ENCODE peak calls at places on chromosomes 16 and 17, in ten cellular contexts. L is left ventricle myocardium inferior; G is PC-3; M is HCT116; T is fibroblast of lung; F is astrocyte of the spinal cord; W is CD8-positive, alpha-beta T cell; Q is SK-N-SH; A is tibial artery; Y is pancreas. X is an unnamed sample.

GRCh38 chr17:3615160-3615870 is 6.1 kb upstream of the TRPV1 start:
- DNase-seq in L (no peak), G (no peak), M (no peak), T (no peak), F (no peak), W (no peak), Q (no peak), A (no peak), Y (no peak), X (no peak)

GRCh38 chr17:1464186-1464585 is 8.2 kb upstream of the CRK start:
- DNase-seq in L (no peak), G (no peak), M (no peak), T (no peak), F (no peak), W (no peak), Q (peak; percentile 20), A (no peak), Y (no peak), X (no peak)

GRCh38 chr17:55702150-55702549 is 20.5 kb downstream of the TMEM100 start:
- DNase-seq in L (no peak), G (no peak), M (no peak), T (peak; percentile 54), F (no peak), W (no peak), Q (no peak), A (no peak), Y (no peak), X (no peak)

GRCh38 chr17:47066841-47067682 is 88.0 kb upstream of the RPRML start:
- DNase-seq in L (peak; percentile 81), G (peak; percentile 89), M (peak; percentile 93), T (peak; percentile 94), F (peak; percentile 91), W (peak; percentile 63), Q (peak; percentile 99), A (peak; percentile 79), Y (peak; percentile 79), X (peak; percentile 73)

GRCh38 chr16:31181102-31181830 is 1.3 kb downstream of the FUS start:
- DNase-seq in L (peak; percentile 36), G (peak; percentile 30), M (no peak), T (peak; percentile 29), F (peak; percentile 26), W (no peak), Q (no peak), A (peak; percentile 52), Y (no peak), X (no peak)

GRCh38 chr17:56795098-56795497 is 38.6 kb downstream of the C17orf67 start:
- DNase-seq in L (no peak), G (no peak), M (no peak), T (no peak), F (no peak), W (no peak), Q (no peak), A (no peak), Y (no peak), X (no peak)

GRCh38 chr17:2455956-2456355 is 55.1 kb upstream of the MNT start:
- DNase-seq in L (no peak), G (no peak), M (no peak), T (no peak), F (no peak), W (no peak), Q (no peak), A (no peak), Y (no peak), X (no peak)

GRCh38 chr16:28502290-28502689 is 4.3 kb downstream of the IL27 start:
- DNase-seq in L (no peak), G (no peak), M (no peak), T (no peak), F (no peak), W (no peak), Q (no peak), A (no peak), Y (no peak), X (no peak)

GRCh38 chr17:74430706-74431567 is 951 bp upstream of the GPRC5C start:
- DNase-seq in L (peak; percentile 83), G (peak; percentile 97), M (peak; percentile 40), T (peak; percentile 27), F (peak; percentile 44), W (no peak), Q (peak; percentile 72), A (peak; percentile 87), Y (peak; percentile 94), X (no peak)

GRCh38 chr17:66925811-66926500 is 38.6 kb upstream of the CACNG4 start:
- DNase-seq in L (no peak), G (no peak), M (no peak), T (no peak), F (no peak), W (no peak), Q (no peak), A (no peak), Y (no peak), X (no peak)

GRCh38 chr17:75844530-75845057 is 390 bp upstream of the UNC13D start:
- DNase-seq in L (no peak), G (peak; percentile 99), M (peak; percentile 85), T (no peak), F (no peak), W (no peak), Q (peak; percentile 83), A (no peak), Y (peak; percentile 85), X (no peak)

DNA sequence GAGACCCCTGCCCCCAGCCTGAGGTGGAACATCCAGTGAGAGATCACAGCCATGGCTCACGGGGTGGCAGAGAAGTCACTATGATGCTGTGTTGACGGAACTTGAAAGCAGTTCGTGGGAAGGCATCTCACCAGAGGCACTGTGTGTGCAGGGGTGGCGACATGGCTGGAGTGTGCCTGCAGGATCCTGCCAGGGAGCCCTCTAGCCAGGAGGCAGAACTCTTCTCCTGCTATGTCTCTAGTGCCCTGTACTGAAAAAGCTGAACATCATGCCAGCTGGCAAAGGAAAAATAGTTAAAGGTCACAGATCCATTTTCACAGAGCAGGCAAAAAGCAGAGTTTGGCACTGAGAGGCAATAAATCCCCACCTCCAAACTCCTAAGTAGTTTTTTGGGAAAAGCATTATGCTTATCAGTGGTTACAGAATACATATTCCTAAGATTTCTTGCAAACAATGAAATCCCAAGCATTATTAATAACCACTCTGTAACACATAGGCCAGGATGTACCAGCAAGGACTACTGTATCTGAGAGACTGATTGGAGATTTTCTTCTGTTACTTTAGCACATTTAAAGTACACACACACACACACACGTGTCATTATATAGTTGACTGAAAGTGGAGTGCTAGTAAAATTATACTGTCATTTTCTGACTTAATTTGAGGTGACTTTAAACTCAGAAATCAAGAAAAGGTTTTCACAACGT is 36.8 kb downstream of the TNRC6C start:
- DNase-seq in L (peak; percentile 72), G (no peak), M (no peak), T (peak; percentile 4), F (no peak), W (peak; percentile 12), Q (peak; percentile 57), A (no peak), Y (no peak), X (no peak)
- H3K4me3 ChIP-seq in L (no peak overlapping the region), G (no peak overlapping the region), M (no peak overlapping the region), T (no peak overlapping the region), F (no peak overlapping the region), W (no peak overlapping the region), Q (no peak overlapping the region), A (no peak overlapping the region), Y (no peak overlapping the region), X (no peak overlapping the region)

GRCh38 chr17:62898239-62898864 is 67.7 kb upstream of the TANC2 start:
- DNase-seq in L (peak; percentile 22), G (no peak), M (no peak), T (no peak), F (no peak), W (no peak), Q (peak; percentile 67), A (no peak), Y (no peak), X (no peak)
- H3K4me3 ChIP-seq in L (no peak overlapping the region), G (no peak overlapping the region), M (no peak overlapping the region), T (no peak overlapping the region), F (no peak overlapping the region), W (no peak overlapping the region), Q (no peak overlapping the region), A (no peak overlapping the region), Y (no peak overlapping the region), X (no peak overlapping the region)

DNA sequence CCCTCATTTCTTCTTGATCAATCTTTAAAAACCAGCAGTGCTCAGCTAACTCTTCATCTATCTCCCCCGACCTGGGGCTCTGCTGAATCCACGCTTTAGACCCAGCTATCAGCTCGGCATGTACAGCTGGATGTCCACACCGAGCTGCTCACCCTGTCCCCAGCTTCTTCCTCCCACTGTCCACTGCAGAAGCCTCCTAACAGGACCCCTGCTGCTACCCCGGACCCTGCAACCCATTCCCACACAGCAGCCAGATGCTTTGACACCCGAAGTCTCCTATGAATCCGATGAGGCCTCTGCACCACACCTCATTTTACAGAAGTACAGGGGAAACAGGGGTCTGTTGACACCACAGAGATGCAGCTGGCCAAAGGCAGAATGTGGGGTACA is 13.8 kb downstream of the GCGR start:
- DNase-seq in L (no peak), G (no peak), M (no peak), T (no peak), F (no peak), W (no peak), Q (no peak), A (no peak), Y (no peak), X (no peak)
- H3K4me3 ChIP-seq in L (no peak overlapping the region), G (no peak overlapping the region), M (no peak overlapping the region), T (no peak overlapping the region), F (no peak overlapping the region), W (no peak overlapping the region), Q (no peak overlapping the region), A (no peak overlapping the region), Y (no peak overlapping the region), X (no peak overlapping the region)

GRCh38 chr17:34302626-34303025 is 16.6 kb upstream of the CCL8 start:
- DNase-seq in L (no peak), G (no peak), M (no peak), T (no peak), F (no peak), W (no peak), Q (no peak), A (no peak), Y (no peak), X (no peak)

GRCh38 chr17:34299918-34300600 is 14.5 kb downstream of the CCL11 start:
- DNase-seq in L (no peak), G (no peak), M (no peak), T (peak; percentile 28), F (peak; percentile 56), W (no peak), Q (no peak), A (no peak), Y (no peak), X (no peak)

GRCh38 chr17:34303606-34304005 is 15.6 kb upstream of the CCL8 start:
- DNase-seq in L (no peak), G (no peak), M (no peak), T (no peak), F (no peak), W (no peak), Q (no peak), A (no peak), Y (no peak), X (no peak)

GRCh38 chr17:34300652-34301390 is 15.3 kb downstream of the CCL11 start:
- DNase-seq in L (no peak), G (no peak), M (no peak), T (no peak), F (peak; percentile 72), W (no peak), Q (no peak), A (no peak), Y (no peak), X (no peak)

DNA sequence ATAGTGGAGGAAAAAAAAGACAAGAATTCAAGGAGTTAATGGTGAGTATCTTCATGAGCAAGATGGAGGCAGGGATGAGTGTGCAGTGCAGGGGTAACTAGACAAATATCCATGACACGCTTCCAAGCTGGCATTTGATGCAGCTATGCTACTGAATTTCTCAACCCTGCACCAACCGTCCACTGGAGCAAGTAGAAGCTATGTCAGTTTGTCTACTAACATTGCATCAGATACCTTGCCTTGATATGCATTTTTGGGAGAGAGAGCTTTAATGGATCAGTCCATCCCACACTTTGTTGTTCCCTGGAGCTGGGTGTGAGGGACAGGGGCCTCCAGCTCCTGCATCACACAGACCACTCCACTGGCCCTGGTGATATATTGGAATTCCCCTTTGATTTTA is 16.4 kb downstream of the CCL11 start:
- DNase-seq in L (no peak), G (no peak), M (no peak), T (no peak), F (no peak), W (no peak), Q (no peak), A (no peak), Y (no peak), X (no peak)
- H3K4me3 ChIP-seq in L (no peak overlapping the region), G (no peak overlapping the region), M (no peak overlapping the region), T (no peak overlapping the region), F (no peak overlapping the region), W (no peak overlapping the region), Q (no peak overlapping the region), A (no peak overlapping the region), Y (no peak overlapping the region), X (no peak overlapping the region)